ENCODE peak calls at places on chromosome 13, in four cellular contexts. N is astrocyte of the cerebellum, W is ascending aorta, V is thoracic aorta. K is an unnamed sample.

GRCh38 chr13:107822006-107822405 is 393.3 kb downstream of the LIG4 start:
- DNase-seq in W (no peak), N (no peak), V (no peak), K (no peak)

GRCh38 chr13:35891973-35892441 is 239.2 kb downstream of the DCLK1 start:
- DNase-seq in N (no peak), W (no peak), V (no peak), K (no peak)

GRCh38 chr13:29858667-29859066 is 8.2 kb upstream of the UBL3 start:
- DNase-seq in V (no peak), N (no peak), W (no peak), K (no peak)

GRCh38 chr13:60078226-60078625 is 85.5 kb downstream of the DIAPH3 start:
- DNase-seq in V (no peak), N (no peak), W (no peak), K (no peak)

GRCh38 chr13:46160474-46161066 is 21.4 kb downstream of the LCP1 start:
- DNase-seq in W (no peak), N (peak), V (no peak), K (no peak)

GRCh38 chr13:40118337-40118736 is 462.9 kb downstream of the COG6 start:
- DNase-seq in W (no peak), V (no peak), N (no peak), K (no peak)

GRCh38 chr13:20769091-20769490 is 4.7 kb downstream of the EEF1AKMT1 start:
- DNase-seq in W (no peak), N (no peak), V (no peak), K (no peak)

GRCh38 chr13:112748947-112749346 is 59.1 kb downstream of the ATP11A start:
- DNase-seq in N (no peak), W (no peak), V (no peak), K (no peak)

GRCh38 chr13:105612541-105612940 is 922.9 kb downstream of the EFNB2 start:
- DNase-seq in W (no peak), N (no peak), V (no peak), K (no peak)

GRCh38 chr13:26246154-26246553 is 7.8 kb upstream of the CDK8 start:
- DNase-seq in V (no peak), N (no peak), W (no peak), K (no peak)

GRCh38 chr13:49652691-49653305 is 24.5 kb downstream of the ARL11 start:
- DNase-seq in N (no peak), W (no peak), V (no peak), K (no peak)

GRCh38 chr13:106744516-106744915 is 176.6 kb upstream of the ARGLU1 start:
- DNase-seq in W (no peak), V (no peak), N (no peak), K (no peak)

GRCh38 chr13:50915562-50915961 is 6.0 kb downstream of the RNASEH2B start:
- DNase-seq in V (no peak), W (no peak), N (no peak), K (no peak)

GRCh38 chr13:50631041-50631440 is 212.5 kb downstream of the DLEU7 start:
- DNase-seq in V (no peak), W (no peak), N (no peak), K (no peak)

GRCh38 chr13:41650706-41651105 is 193.4 kb downstream of the RGCC start:
- DNase-seq in W (no peak), N (no peak), V (no peak), K (no peak)

GRCh38 chr13:40786568-40786996 is 2.8 kb upstream of the SLC25A15 start:
- DNase-seq in N (no peak), W (no peak), V (no peak), K (no peak)

GRCh38 chr13:112972867-112973576 is 4.0 kb downstream of the MCF2L start:
- DNase-seq in V (no peak), N (no peak), W (no peak), K (no peak)

GRCh38 chr13:34064456-34065205 is 246.7 kb downstream of the RFC3 start:
- DNase-seq in N (no peak), V (no peak), W (no peak), K (no peak)

GRCh38 chr13:19950374-19950773 is 8.2 kb upstream of the ZMYM2 start:
- DNase-seq in V (no peak), N (no peak), W (no peak), K (no peak)

GRCh38 chr13:42047561-42048322 is 706 bp upstream of the DGKH start:
- DNase-seq in V (no peak), W (peak), N (no peak), K (no peak)

GRCh38 chr13:72495681-72496080 is 231.7 kb downstream of the MZT1 start:
- DNase-seq in W (no peak), V (no peak), N (no peak), K (no peak)

GRCh38 chr13:51380269-51380668 is 40.8 kb downstream of the SERPINE3 start:
- DNase-seq in W (no peak), V (no peak), N (peak), K (peak)

GRCh38 chr13:114096811-114097503 is 35.5 kb downstream of the RASA3 start:
- DNase-seq in V (no peak), W (peak), N (no peak), K (no peak)

GRCh38 chr13:52665325-52665724 is 12.7 kb downstream of the SUGT1 start:
- DNase-seq in V (no peak), W (no peak), N (peak), K (no peak)

GRCh38 chr13:46577656-46578589 is 25.0 kb downstream of the LRCH1 start:
- DNase-seq in V (no peak), W (no peak), N (no peak), K (no peak)

GRCh38 chr13:98599502-98600328 is 22.8 kb upstream of the STK24 start:
- DNase-seq in N (no peak), V (no peak), W (no peak), K (no peak)

GRCh38 chr13:112056284-112056727 is 10.6 kb upstream of the SOX1 start:
- DNase-seq in W (no peak), V (no peak), N (no peak), K (no peak)

GRCh38 chr13:49502954-49503353 is 7.2 kb downstream of the PHF11 start:
- DNase-seq in W (no peak), N (no peak), V (no peak), K (peak)

GRCh38 chr13:97224544-97225324 is 2.6 kb downstream of the MBNL2 start:
- DNase-seq in W (peak), V (no peak), N (peak), K (peak)

GRCh38 chr13:65971541-65971940 is 1258.6 kb downstream of the PCDH9 start:
- DNase-seq in N (no peak), W (no peak), V (no peak), K (no peak)

GRCh38 chr13:113220877-113221276 is 11.5 kb downstream of the CUL4A start:
- DNase-seq in N (no peak), V (no peak), W (no peak), K (no peak)

GRCh38 chr13:110920038-110920437 is 5.2 kb upstream of the ANKRD10 start:
- DNase-seq in N (no peak), V (no peak), W (no peak), K (no peak)

GRCh38 chr13:48038763-48039162 is 1.2 kb downstream of the NUDT15 start:
- DNase-seq in W (no peak), N (no peak), V (no peak), K (no peak)

GRCh38 chr13:40315416-40316064 is 350.9 kb downstream of the FOXO1 start:
- DNase-seq in W (no peak), V (no peak), N (no peak), K (no peak)

K was measured in retinal pigment epithelial cell.